ENCODE peak calls at places on chromosomes 13 and 19, in ten cellular contexts. W is effector CD4-positive, alpha-beta T cell; U is stimulated activated CD8-positive, alpha-beta memory T cell treated with anti-CD3 and anti-CD28 coated beads, Interleukin-7, amount 100 ng/mL, for 1 hour; Z is body of pancreas; Q is HL-60; R is breast epithelium; N is left colon; M is HTR-8/SVneo; C is colonic mucosa; D is T-cell. K is an unnamed sample.

GRCh38 chr13:25111557-25111956 is 15.6 kb downstream of the PABPC3 start:
- DNase-seq in Z (no peak), W (no peak), N (no peak), D (no peak), Q (no peak), C (no peak), U (no peak), M (no peak), R (no peak), K (no peak)

GRCh38 chr19:31261651-31262331 is 87.4 kb downstream of the TSHZ3 start:
- DNase-seq in U (no peak), D (no peak), Z (no peak), R (peak; percentile 4), N (no peak), C (peak; percentile 9), W (no peak), Q (no peak), M (no peak), K (no peak)

GRCh38 chr13:20354722-20355121 is 122.6 kb upstream of the GJB6 start:
- DNase-seq in M (no peak), N (no peak), Q (no peak), D (no peak), U (no peak), C (no peak), Z (no peak), R (no peak), W (no peak), K (no peak)

GRCh38 chr19:38402623-38402966 is 298 bp upstream of the FAM98C start:
- DNase-seq in C (no peak), M (no peak), Q (no peak), Z (no peak), W (no peak), D (no peak), R (no peak), N (no peak), U (no peak), K (no peak)

GRCh38 chr19:11195169-11195568 is 2.2 kb downstream of the KANK2 start:
- DNase-seq in D (no peak), N (no peak), M (no peak), R (no peak), C (no peak), Q (no peak), U (no peak), W (no peak), Z (no peak), K (no peak)

GRCh38 chr19:31220540-31220939 is 128.7 kb downstream of the TSHZ3 start:
- DNase-seq in Q (peak; percentile 71), M (no peak), U (no peak), R (no peak), N (no peak), Z (no peak), W (no peak), C (no peak), D (no peak), K (no peak)

GRCh38 chr19:55091955-55092354 is 16.3 kb downstream of the EPS8L1 start:
- DNase-seq in Q (no peak), U (no peak), D (no peak), N (no peak), M (no peak), C (no peak), R (no peak), W (no peak), Z (peak; percentile 12), K (no peak)

GRCh38 chr13:21069561-21070004 is 8.2 kb upstream of the LATS2 start:
- DNase-seq in U (no peak), C (no peak), M (peak; percentile 67), D (no peak), W (no peak), Z (no peak), Q (peak; percentile 29), R (no peak), N (no peak), K (no peak)

GRCh38 chr13:33145667-33146066 is 129.4 kb downstream of the KL start:
- DNase-seq in W (no peak), D (no peak), R (no peak), M (no peak), U (no peak), Q (no peak), N (no peak), Z (no peak), C (no peak), K (no peak)

GRCh38 chr19:620166-620862 is 13.0 kb downstream of the POLRMT start:
- DNase-seq in D (no peak), U (no peak), R (no peak), W (no peak), Q (no peak), N (no peak), C (no peak), Z (no peak), M (no peak), K (no peak)

GRCh38 chr13:101576977-101577376 is 124.5 kb downstream of the ITGBL1 start:
- DNase-seq in Q (no peak), Z (no peak), U (no peak), M (no peak), R (no peak), N (no peak), W (no peak), D (no peak), C (no peak), K (no peak)

GRCh38 chr19:9939301-9939913 is 3.1 kb upstream of the OLFM2 start:
- DNase-seq in Q (no peak), W (no peak), D (no peak), M (no peak), N (no peak), Z (no peak), R (no peak), C (no peak), U (no peak), K (no peak)

GRCh38 chr13:98657506-98658085 is 80.7 kb upstream of the STK24 start:
- DNase-seq in N (no peak), W (no peak), R (no peak), Q (no peak), C (no peak), U (no peak), M (no peak), Z (no peak), D (no peak), K (no peak)

GRCh38 chr13:97432232-97432916 is 1.6 kb upstream of the RAP2A start:
- DNase-seq in D (no peak), Z (no peak), N (no peak), R (no peak), M (no peak), U (no peak), C (no peak), W (no peak), Q (no peak), K (no peak)

GRCh38 chr19:57241181-57241580 is 749 bp downstream of the ZNF805 start:
- DNase-seq in R (no peak), N (no peak), W (no peak), D (no peak), C (no peak), Q (peak; percentile 7), Z (no peak), U (no peak), M (no peak), K (no peak)

GRCh38 chr13:71759506-71760225 is 107.3 kb downstream of the DACH1 start:
- DNase-seq in U (no peak), Q (no peak), N (no peak), R (no peak), W (no peak), C (no peak), Z (no peak), M (no peak), D (no peak), K (no peak)

GRCh38 chr13:113652404-113653263 is 5.4 kb downstream of the ATP4B start:
- DNase-seq in U (no peak), Q (no peak), N (peak; percentile 2), C (no peak), R (no peak), M (no peak), D (no peak), Z (peak; percentile 10), W (no peak), K (no peak)

GRCh38 chr13:98427331-98427995 is 149.4 kb downstream of the STK24 start:
- DNase-seq in W (no peak), M (no peak), Q (no peak), R (no peak), U (no peak), D (no peak), N (no peak), C (no peak), Z (no peak), K (no peak)

GRCh38 chr13:19818223-19818842 is 35.6 kb upstream of the PSPC1 start:
- DNase-seq in N (peak; percentile 30), U (no peak), Q (peak; percentile 12), C (peak; percentile 42), R (no peak), W (peak; percentile 4), M (no peak), D (peak; percentile 13), Z (peak; percentile 47), K (peak; percentile 52)

GRCh38 chr19:4717191-4717965 is 6.3 kb downstream of the DPP9 start:
- DNase-seq in N (no peak), Z (no peak), U (no peak), Q (no peak), R (no peak), D (no peak), M (peak; percentile 65), C (no peak), W (no peak), K (no peak)

GRCh38 chr13:112713517-112714253 is 23.8 kb downstream of the ATP11A start:
- DNase-seq in W (no peak), Q (no peak), N (no peak), R (no peak), Z (no peak), M (no peak), C (no peak), U (no peak), D (no peak), K (no peak)

GRCh38 chr13:97004096-97004876 is 10.0 kb upstream of the OXGR1 start:
- DNase-seq in N (no peak), U (no peak), W (no peak), D (no peak), M (no peak), Z (no peak), R (no peak), Q (no peak), C (no peak), K (no peak)

GRCh38 chr19:29596885-29597525 is 9.1 kb upstream of the POP4 start:
- DNase-seq in R (no peak), U (no peak), Q (no peak), C (no peak), Z (no peak), W (no peak), M (no peak), N (no peak), D (no peak), K (no peak)

GRCh38 chr19:47601180-47601904 is 7.6 kb upstream of the BICRA start:
- DNase-seq in R (no peak), U (no peak), M (no peak), C (peak; percentile 86), D (no peak), W (no peak), Z (peak; percentile 82), N (peak; percentile 67), Q (no peak), K (peak; percentile 58)

K was measured in ureter.